ENCODE peak calls at places on chromosomes 7 and 10, in eight cellular contexts. K, X, M, G, U, O, B and V are unnamed samples.

GRCh38 chr7:105647591-105647990 is 66.3 kb upstream of the EFCAB10 start:
- DNase-seq in K (no peak), X (no peak), M (no peak), G (no peak), U (no peak), O (no peak), B (no peak), V (peak)

GRCh38 chr10:10353326-10353725 is 664.3 kb upstream of the CELF2 start:
- DNase-seq in K (no peak), X (no peak), M (no peak), G (no peak), U (no peak), O (no peak), B (no peak), V (no peak)

GRCh38 chr10:32972454-32972853 is 14.4 kb upstream of the ITGB1 start:
- DNase-seq in K (no peak), X (no peak), M (no peak), G (peak), U (no peak), O (no peak), B (no peak), V (no peak)

GRCh38 chr10:29618341-29619171 is 16.2 kb downstream of the SVIL start:
- DNase-seq in K (no peak), X (no peak), M (peak), G (no peak), U (no peak), O (no peak), B (no peak), V (no peak)

GRCh38 chr7:22469371-22470143 is 30.4 kb downstream of the STEAP1B start:
- DNase-seq in K (no peak), X (no peak), M (peak), G (no peak), U (no peak), O (no peak), B (no peak), V (no peak)

GRCh38 chr7:133054167-133054840 is 27.6 kb downstream of the CHCHD3 start:
- DNase-seq in K (no peak), X (no peak), M (no peak), G (no peak), U (no peak), O (no peak), B (no peak), V (no peak)

GRCh38 chr10:47404446-47404845 is 20.4 kb upstream of the ZNF488 start:
- DNase-seq in K (no peak), X (no peak), M (no peak), G (no peak), U (no peak), O (no peak), B (no peak), V (no peak)

GRCh38 chr7:11835260-11835659 is 3.3 kb upstream of the THSD7A start:
- DNase-seq in K (no peak), X (no peak), M (no peak), G (no peak), U (no peak), O (no peak), B (no peak), V (no peak)

GRCh38 chr10:59456199-59456598 is 93.8 kb upstream of the FAM13C start:
- DNase-seq in K (no peak), X (no peak), M (no peak), G (no peak), U (no peak), O (no peak), B (no peak), V (no peak)

GRCh38 chr10:4191894-4192293 is 406.9 kb upstream of the KLF6 start:
- DNase-seq in K (no peak), X (no peak), M (no peak), G (no peak), U (no peak), O (no peak), B (no peak), V (no peak)

GRCh38 chr7:117153016-117153415 is 169.8 kb downstream of the WNT2 start:
- DNase-seq in K (no peak), X (no peak), M (no peak), G (no peak), U (no peak), O (no peak), B (no peak), V (no peak)

GRCh38 chr7:1691096-1691495 is 21.0 kb downstream of the ELFN1 start:
- DNase-seq in K (peak), X (no peak), M (no peak), G (no peak), U (peak), O (no peak), B (peak), V (no peak)

GRCh38 chr10:78222096-78222790 is 188.6 kb downstream of the RPS24 start:
- DNase-seq in K (no peak), X (no peak), M (peak), G (no peak), U (no peak), O (no peak), B (no peak), V (no peak)

GRCh38 chr7:88318196-88318595 is 11.5 kb upstream of the STEAP4 start:
- DNase-seq in K (no peak), X (no peak), M (no peak), G (no peak), U (no peak), O (no peak), B (no peak), V (no peak)

GRCh38 chr10:114304566-114305421 is 65.7 kb downstream of the VWA2 start:
- DNase-seq in K (peak), X (peak), M (peak), G (peak), U (no peak), O (peak), B (peak), V (peak)

GRCh38 chr10:110802090-110802489 is 69.6 kb upstream of the PDCD4 start:
- DNase-seq in K (no peak), X (no peak), M (no peak), G (no peak), U (no peak), O (no peak), B (no peak), V (no peak)

GRCh38 chr10:28915989-28916588 is 238.8 kb downstream of the BAMBI start:
- DNase-seq in K (no peak), X (no peak), M (peak), G (no peak), U (no peak), O (no peak), B (no peak), V (no peak)

GRCh38 chr7:75776295-75776971 is 4.4 kb upstream of the CCL26 start:
- DNase-seq in K (no peak), X (no peak), M (no peak), G (no peak), U (no peak), O (peak), B (no peak), V (no peak)

GRCh38 chr10:129971381-129972144 is 7.5 kb upstream of the EBF3 start:
- DNase-seq in K (peak), X (no peak), M (no peak), G (peak), U (no peak), O (no peak), B (peak), V (peak)